ENCODE peak calls at places on chromosomes 3 and 15, in four cellular contexts. J is naive thymus-derived CD8-positive, alpha-beta T cell; R is T-cell; K is GDM1. W is an unnamed sample.

GRCh38 chr3:177498037-177498857 is 301.0 kb upstream of the TBL1XR1 start:
- DNase-seq in R (no peak), J (no peak), K (no peak), W (no peak)

GRCh38 chr15:52068004-52068403 is 44.6 kb downstream of the BCL2L10 start:
- DNase-seq in R (no peak), J (no peak), K (no peak), W (no peak)

GRCh38 chr15:85685366-85685765 is 109.4 kb downstream of the KLHL25 start:
- DNase-seq in K (no peak), R (no peak), J (no peak), W (no peak)

GRCh38 chr15:101088788-101089578 is 162.9 kb downstream of the CHSY1 start:
- DNase-seq in K (peak), J (peak), R (peak), W (peak)

GRCh38 chr15:33795076-33795475 is 173.2 kb upstream of the CHRM5 start:
- DNase-seq in J (no peak), K (no peak), R (no peak), W (no peak)

GRCh38 chr3:155233213-155233612 is 60.3 kb downstream of the STRIT1 start:
- DNase-seq in J (no peak), R (no peak), K (no peak), W (no peak)

GRCh38 chr15:98548172-98548971 is 100.0 kb upstream of the IGF1R start:
- DNase-seq in K (no peak), J (no peak), R (no peak), W (no peak)

GRCh38 chr15:76752549-76752948 is 152.6 kb downstream of the SCAPER start:
- DNase-seq in K (no peak), J (no peak), R (no peak), W (no peak)

GRCh38 chr3:52600258-52600657 is 63.9 kb downstream of the UQCC5 start:
- DNase-seq in R (no peak), J (no peak), K (no peak), W (no peak)

GRCh38 chr15:83410532-83410931 is 36.6 kb upstream of the SH3GL3 start:
- DNase-seq in J (no peak), K (no peak), R (no peak), W (no peak)

GRCh38 chr3:40505599-40506462 is at the start of gene ZNF620:
- DNase-seq in R (peak), J (peak), K (peak), W (peak)

GRCh38 chr3:16658004-16658932 is 53.0 kb upstream of the DAZL start:
- DNase-seq in J (no peak), R (no peak), K (no peak), W (no peak)

GRCh38 chr15:71812966-71813722 is 2.8 kb downstream of the NR2E3 start:
- DNase-seq in J (no peak), K (no peak), R (no peak), W (no peak)

GRCh38 chr15:71709808-71710418 is 100.4 kb upstream of the NR2E3 start:
- DNase-seq in J (no peak), K (no peak), R (no peak), W (no peak)

GRCh38 chr3:31054032-31054431 is 159.6 kb upstream of the GADL1 start:
- DNase-seq in K (no peak), R (no peak), J (no peak), W (no peak)

GRCh38 chr3:116929534-116930222 is 220.1 kb downstream of the TUSC7 start:
- DNase-seq in R (no peak), K (no peak), J (no peak), W (no peak)

GRCh38 chr3:14467723-14468620 is 65.6 kb downstream of the SLC6A6 start:
- DNase-seq in R (no peak), K (peak), J (peak), W (peak)

GRCh38 chr15:51718199-51718598 is 19.3 kb downstream of the LYSMD2 start:
- DNase-seq in J (no peak), K (no peak), R (no peak), W (no peak)

GRCh38 chr15:62626903-62627302 is 415.6 kb upstream of the TPM1 start:
- DNase-seq in K (no peak), R (no peak), J (no peak), W (no peak)

W was measured in AML-193.